ENCODE peak calls at places on chromosomes 11 and 22, in four cellular contexts. O, R, E and B are unnamed samples.
A peak's percentile ranks its signal among the peaks of the same experiment; 100 is the strongest.

GRCh38 chr11:100593321-100593720 is 93.8 kb upstream of the ARHGAP42 start:
- DNase-seq in O (no peak), R (no peak), E (peak; percentile 86), B (no peak)

GRCh38 chr11:119974467-119974866 is 163.4 kb downstream of the TRIM29 start:
- DNase-seq in O (no peak), R (no peak), E (no peak), B (no peak)

GRCh38 chr11:15690326-15690725 is 575.6 kb downstream of the INSC start:
- DNase-seq in O (no peak), R (no peak), E (no peak), B (no peak)

GRCh38 chr11:130295657-130296056 is 19.1 kb downstream of the ZBTB44 start:
- DNase-seq in O (no peak), R (no peak), E (no peak), B (no peak)

GRCh38 chr11:31986201-31986889 is 104.5 kb upstream of the RCN1 start:
- DNase-seq in O (no peak), R (no peak), E (no peak), B (no peak)

GRCh38 chr22:38163844-38164577 is 17.6 kb downstream of the PLA2G6 start:
- DNase-seq in O (peak; percentile 30), R (no peak), E (no peak), B (no peak)

GRCh38 chr22:24133187-24133965 is 47.9 kb upstream of the SUSD2 start:
- DNase-seq in O (peak; percentile 75), R (no peak), E (peak; percentile 41), B (no peak)

GRCh38 chr11:66069715-66070603 is at the start of gene PACS1:
- DNase-seq in O (peak; percentile 85), R (peak; percentile 86), E (peak; percentile 73), B (peak; percentile 80)

GRCh38 chr22:24768537-24769374 is 5.8 kb downstream of the PIWIL3 start:
- DNase-seq in O (peak; percentile 70), R (no peak), E (peak; percentile 76), B (peak; percentile 60)

GRCh38 chr11:43947003-43947500 is 4.6 kb downstream of the C11orf96 start:
- DNase-seq in O (no peak), R (no peak), E (peak; percentile 47), B (no peak)

GRCh38 chr11:100625041-100625440 is 62.0 kb upstream of the ARHGAP42 start:
- DNase-seq in O (no peak), R (no peak), E (no peak), B (no peak)

GRCh38 chr11:111978028-111978771 is 41.1 kb downstream of the DIXDC1 start:
- DNase-seq in O (peak; percentile 90), R (peak; percentile 61), E (peak; percentile 64), B (no peak)

GRCh38 chr22:47377926-47378560 is 615.6 kb downstream of the TBC1D22A start:
- DNase-seq in O (peak; percentile 36), R (no peak), E (no peak), B (no peak)

GRCh38 chr22:49856766-49857618 is 3.3 kb downstream of the ZBED4 start:
- DNase-seq in O (no peak), R (no peak), E (no peak), B (no peak)

GRCh38 chr11:119590651-119591308 is 138.2 kb downstream of the NECTIN1 start:
- DNase-seq in O (no peak), R (no peak), E (no peak), B (no peak)

GRCh38 chr11:26247340-26247739 is 84.6 kb upstream of the ANO3 start:
- DNase-seq in O (no peak), R (no peak), E (peak; percentile 81), B (no peak)

GRCh38 chr11:47188262-47188661 is 2.0 kb upstream of the PACSIN3 start:
- DNase-seq in O (no peak), R (no peak), E (no peak), B (no peak)

GRCh38 chr22:50085211-50085999 is at the start of gene MLC1:
- DNase-seq in O (no peak), R (no peak), E (peak; percentile 25), B (no peak)

DNA sequence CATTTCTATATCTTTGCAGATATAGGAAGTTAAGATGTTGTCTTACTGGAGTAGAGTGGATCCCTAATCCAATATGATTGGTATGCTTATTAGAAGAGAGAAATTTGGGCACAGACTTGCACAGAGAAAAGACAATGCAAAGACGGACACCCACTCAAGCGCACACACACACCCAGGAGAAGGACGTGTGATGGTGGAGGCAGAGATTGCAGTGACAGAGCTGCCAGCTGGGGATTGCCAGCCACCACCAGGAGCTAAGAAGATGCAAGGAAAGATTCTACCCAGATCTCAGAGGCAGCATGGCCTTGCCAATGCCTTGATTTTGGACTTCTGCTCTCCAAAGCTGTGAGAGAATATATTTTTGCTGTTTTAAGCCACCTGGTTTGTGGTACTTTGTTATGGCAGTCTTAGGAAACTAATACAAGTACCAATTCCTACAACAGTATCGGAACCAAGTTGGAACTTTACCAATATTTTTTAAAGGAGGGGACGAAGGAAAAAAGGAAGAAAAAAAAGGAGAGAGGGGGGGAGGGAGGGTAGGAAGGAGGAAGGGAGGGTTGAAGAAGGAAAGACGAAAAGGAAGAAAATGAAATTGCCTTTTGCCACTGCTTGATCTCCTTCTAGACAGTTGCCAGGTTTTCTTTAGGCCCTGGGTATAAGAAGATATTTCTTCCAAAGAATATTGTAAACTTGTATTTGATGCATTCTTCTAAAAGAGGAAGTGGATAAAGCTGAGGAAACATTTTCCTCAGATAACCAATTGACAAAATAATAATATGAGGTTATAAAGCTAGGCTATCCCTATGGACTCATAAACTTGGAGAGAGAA is 333.9 kb downstream of the BUD13 start:
- DNase-seq in O (no peak), R (no peak), E (no peak), B (no peak)
- H3K4me1 ChIP-seq in O (peaks cover 16% of the 10 kb centered on the region), R (no peaks in the 10 kb centered on the region), E (no peaks in the 10 kb centered on the region), B (no peaks in the 10 kb centered on the region)

GRCh38 chr11:7597620-7598019 is 75.7 kb downstream of the CYB5R2 start:
- DNase-seq in O (no peak), R (no peak), E (no peak), B (peak; percentile 80)
- H3K4me1 ChIP-seq in O (no peaks in the 10 kb centered on the region), R (peaks cover 46% of the 10 kb centered on the region), E (peaks cover 10% of the 10 kb centered on the region), B (no peaks in the 10 kb centered on the region)

GRCh38 chr11:73386568-73386967 is 10.4 kb downstream of the RELT start:
- DNase-seq in O (no peak), R (no peak), E (no peak), B (no peak)
- H3K4me1 ChIP-seq in O (peaks cover 14% of the 10 kb centered on the region), R (peaks cover 87% of the 10 kb centered on the region), E (peaks cover 33% of the 10 kb centered on the region), B (peaks cover 24% of the 10 kb centered on the region)

GRCh38 chr11:96328395-96329010 is 14.5 kb downstream of the MAML2 start:
- DNase-seq in O (no peak), R (no peak), E (peak; percentile 59), B (no peak)
- H3K4me1 ChIP-seq in O (peaks cover 44% of the 10 kb centered on the region), R (no peaks in the 10 kb centered on the region), E (peaks cover 43% of the 10 kb centered on the region), B (peaks cover 10% of the 10 kb centered on the region)

GRCh38 chr22:46093796-46094195 is 56.5 kb upstream of the PPARA start:
- DNase-seq in O (no peak), R (no peak), E (no peak), B (no peak)
- H3K4me1 ChIP-seq in O (peaks cover 98% of the 10 kb centered on the region), R (peaks cover 89% of the 10 kb centered on the region), E (peaks cover 5% of the 10 kb centered on the region), B (peaks cover 11% of the 10 kb centered on the region)

DNA sequence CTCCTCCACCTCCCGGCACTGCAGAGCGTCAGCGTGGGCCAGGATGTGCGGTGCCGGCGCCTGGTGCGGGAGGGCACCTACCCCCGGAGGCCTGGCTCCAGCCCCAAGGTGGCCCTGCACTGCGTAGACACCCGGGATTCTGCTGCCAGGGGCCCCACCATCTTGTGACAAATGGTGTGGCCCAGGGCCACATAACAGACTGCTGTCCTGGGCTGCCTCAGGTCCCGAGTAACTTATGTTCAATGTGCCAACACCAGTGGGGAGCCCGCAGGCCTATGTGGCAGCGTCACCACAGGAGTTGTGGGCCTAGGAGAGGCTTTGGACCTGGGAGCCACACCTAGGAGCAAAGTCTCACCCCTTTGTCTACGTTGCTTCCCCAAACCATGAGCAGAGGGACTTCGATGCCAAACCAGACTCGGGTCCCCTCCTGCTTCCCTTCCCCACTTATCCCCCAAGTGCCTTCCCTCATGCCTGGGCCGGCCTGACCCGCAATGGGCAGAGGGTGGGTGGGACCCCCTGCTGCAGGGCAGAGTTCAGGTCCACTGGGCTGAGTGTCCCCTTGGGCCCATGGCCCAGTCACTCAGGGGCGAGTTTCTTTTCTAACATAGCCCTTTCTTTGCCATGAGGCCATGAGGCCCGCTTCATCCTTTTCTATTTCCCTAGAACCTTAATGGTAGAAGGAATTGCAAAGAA is 13.5 kb downstream of the TSKU start:
- DNase-seq in O (peak; percentile 49), R (no peak), E (no peak), B (no peak)
- H3K4me1 ChIP-seq in O (peaks cover 25% of the 10 kb centered on the region), R (no peaks in the 10 kb centered on the region), E (peaks cover 15% of the 10 kb centered on the region), B (no peaks in the 10 kb centered on the region)

DNA sequence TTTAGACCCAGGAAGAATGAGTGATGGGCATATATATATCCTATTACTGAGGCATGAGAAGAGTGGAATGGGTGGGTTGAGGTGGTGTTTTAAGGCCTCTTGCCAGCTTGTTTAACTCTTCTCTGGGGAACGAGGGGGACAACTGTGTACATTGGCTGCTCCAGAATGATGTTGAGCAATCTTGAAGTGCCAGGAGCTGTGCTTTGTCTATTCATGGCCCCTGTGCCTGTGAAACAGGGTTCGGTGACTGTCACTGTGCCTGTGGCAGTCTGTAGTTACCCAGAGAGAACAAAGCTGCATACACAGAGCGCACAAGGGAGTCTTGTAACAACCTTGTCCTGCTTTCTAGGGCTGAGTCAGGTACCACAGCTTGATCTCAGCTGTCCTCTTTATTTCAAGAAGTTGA is 11.7 kb downstream of the LIMK2 start:
- DNase-seq in O (no peak), R (no peak), E (no peak), B (no peak)
- H3K4me1 ChIP-seq in O (peaks cover 49% of the 10 kb centered on the region), R (peaks cover 14% of the 10 kb centered on the region), E (no peaks in the 10 kb centered on the region), B (peaks cover 12% of the 10 kb centered on the region)

GRCh38 chr11:68374531-68374930 is 62.1 kb downstream of the LRP5 start:
- DNase-seq in O (no peak), R (no peak), E (peak; percentile 15), B (no peak)
- H3K4me1 ChIP-seq in O (peaks cover 90% of the 10 kb centered on the region), R (peaks cover 67% of the 10 kb centered on the region), E (peaks cover 20% of the 10 kb centered on the region), B (peaks cover 58% of the 10 kb centered on the region)

GRCh38 chr11:102135256-102135655 is 25.0 kb downstream of the YAP1 start:
- DNase-seq in O (no peak), R (no peak), E (no peak), B (no peak)

GRCh38 chr11:102138677-102139076 is 28.4 kb downstream of the YAP1 start:
- DNase-seq in O (no peak), R (no peak), E (peak; percentile 92), B (no peak)

GRCh38 chr11:102134597-102134996 is 24.4 kb downstream of the YAP1 start:
- DNase-seq in O (no peak), R (no peak), E (no peak), B (no peak)

GRCh38 chr11:102139081-102139498 is 28.8 kb downstream of the YAP1 start:
- DNase-seq in O (no peak), R (no peak), E (peak; percentile 93), B (no peak)

DNA sequence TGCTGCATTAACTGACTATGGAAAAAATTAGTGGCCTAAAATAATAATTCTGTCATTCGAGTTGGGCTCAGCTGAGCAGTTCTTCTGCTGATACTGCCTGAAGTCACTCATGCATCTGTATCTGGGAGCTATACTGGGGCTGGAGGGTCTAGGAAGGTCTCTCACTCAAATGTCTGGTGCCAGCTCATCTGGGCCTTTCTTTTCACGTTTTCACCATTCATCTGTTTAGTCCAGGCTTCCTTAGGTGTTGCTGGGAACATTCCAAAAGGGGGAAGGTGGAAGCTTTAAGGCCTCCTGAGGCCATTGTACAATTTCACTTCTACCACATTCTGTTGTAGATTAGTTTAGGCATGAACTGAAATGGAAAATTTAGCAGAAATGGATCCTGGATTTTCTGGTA is 28.0 kb downstream of the YAP1 start:
- DNase-seq in O (no peak), R (no peak), E (no peak), B (no peak)
- H3K4me1 ChIP-seq in O (peaks cover 47% of the 10 kb centered on the region), R (peaks cover 39% of the 10 kb centered on the region), E (peaks cover 15% of the 10 kb centered on the region), B (peaks cover 5% of the 10 kb centered on the region)